ENCODE peak calls at places on chromosomes 16 and 17, in six cellular contexts. One of them, this sample, is unnamed.

GRCh38 chr17:19705771-19706770 is 10.3 kb downstream of the SLC47A2 start:
- DNase-seq in GM23338: no peak
- DNase-seq in mesendoderm: no peak
- DNase-seq in neuronal stem cell: no peak
- DNase-seq in skeletal muscle cell: no peak
- DNase-seq in NCI-H1694 treated with DMSO at 0.1 percent for 48 hours: peak
- DNase-seq in this sample: no peak

GRCh38 chr17:40290629-40291296 is 3.1 kb downstream of the CDC6 start:
- DNase-seq in GM23338: peak
- DNase-seq in mesendoderm: peak
- DNase-seq in neuronal stem cell: no peak
- DNase-seq in skeletal muscle cell: peak
- DNase-seq in NCI-H1694 treated with DMSO at 0.1 percent for 48 hours: peak
- DNase-seq in this sample: peak

GRCh38 chr16:11575223-11575589 is 11.5 kb downstream of the LITAF start:
- DNase-seq in GM23338: no peak
- DNase-seq in mesendoderm: no peak
- DNase-seq in neuronal stem cell: no peak
- DNase-seq in skeletal muscle cell: no peak
- DNase-seq in NCI-H1694 treated with DMSO at 0.1 percent for 48 hours: no peak
- DNase-seq in this sample: no peak

GRCh38 chr16:81655474-81656162 is 123.5 kb upstream of the PLCG2 start:
- DNase-seq in GM23338: no peak
- DNase-seq in mesendoderm: no peak
- DNase-seq in neuronal stem cell: no peak
- DNase-seq in skeletal muscle cell: no peak
- DNase-seq in NCI-H1694 treated with DMSO at 0.1 percent for 48 hours: no peak
- DNase-seq in this sample: no peak

GRCh38 chr17:82545071-82545462 is 25.5 kb downstream of the FOXK2 start:
- DNase-seq in GM23338: no peak
- DNase-seq in mesendoderm: no peak
- DNase-seq in neuronal stem cell: no peak
- DNase-seq in skeletal muscle cell: no peak
- DNase-seq in NCI-H1694 treated with DMSO at 0.1 percent for 48 hours: no peak
- DNase-seq in this sample: no peak

GRCh38 chr17:36920032-36921000 is 17.0 kb upstream of the LHX1 start:
- DNase-seq in GM23338: no peak
- DNase-seq in mesendoderm: peak
- DNase-seq in neuronal stem cell: no peak
- DNase-seq in skeletal muscle cell: no peak
- DNase-seq in NCI-H1694 treated with DMSO at 0.1 percent for 48 hours: no peak
- DNase-seq in this sample: no peak

GRCh38 chr17:37405955-37406634 is 541 bp downstream of the ACACA start:
- DNase-seq in GM23338: no peak
- DNase-seq in mesendoderm: peak
- DNase-seq in neuronal stem cell: no peak
- DNase-seq in skeletal muscle cell: no peak
- DNase-seq in NCI-H1694 treated with DMSO at 0.1 percent for 48 hours: peak
- DNase-seq in this sample: no peak

GRCh38 chr17:7932483-7932891 is 481 bp downstream of the CNTROB start:
- DNase-seq in GM23338: peak
- DNase-seq in mesendoderm: peak
- DNase-seq in neuronal stem cell: no peak
- DNase-seq in skeletal muscle cell: no peak
- DNase-seq in NCI-H1694 treated with DMSO at 0.1 percent for 48 hours: peak
- DNase-seq in this sample: peak

GRCh38 chr16:48244080-48244862 is at the start of gene LONP2:
- DNase-seq in GM23338: peak
- DNase-seq in mesendoderm: peak
- DNase-seq in neuronal stem cell: peak
- DNase-seq in skeletal muscle cell: peak
- DNase-seq in NCI-H1694 treated with DMSO at 0.1 percent for 48 hours: peak
- DNase-seq in this sample: peak

GRCh38 chr16:10754941-10755340 is 11.3 kb downstream of the NUBP1 start:
- DNase-seq in GM23338: no peak
- DNase-seq in mesendoderm: no peak
- DNase-seq in neuronal stem cell: no peak
- DNase-seq in skeletal muscle cell: no peak
- DNase-seq in NCI-H1694 treated with DMSO at 0.1 percent for 48 hours: no peak
- DNase-seq in this sample: peak

GRCh38 chr16:19555938-19556778 is 655 bp downstream of the VPS35L start:
- DNase-seq in GM23338: peak
- DNase-seq in mesendoderm: peak
- DNase-seq in neuronal stem cell: peak
- DNase-seq in skeletal muscle cell: no peak
- DNase-seq in NCI-H1694 treated with DMSO at 0.1 percent for 48 hours: no peak
- DNase-seq in this sample: peak

GRCh38 chr16:87653234-87653633 is 50.9 kb downstream of the JPH3 start:
- DNase-seq in GM23338: peak
- DNase-seq in mesendoderm: peak
- DNase-seq in neuronal stem cell: no peak
- DNase-seq in skeletal muscle cell: no peak
- DNase-seq in NCI-H1694 treated with DMSO at 0.1 percent for 48 hours: no peak
- DNase-seq in this sample: peak

GRCh38 chr16:71288890-71289731 is at the start of gene CMTR2:
- DNase-seq in GM23338: peak
- DNase-seq in mesendoderm: peak
- DNase-seq in neuronal stem cell: peak
- DNase-seq in skeletal muscle cell: peak
- DNase-seq in NCI-H1694 treated with DMSO at 0.1 percent for 48 hours: peak
- DNase-seq in this sample: peak

GRCh38 chr17:81037026-81037782 is 2.3 kb downstream of the BAIAP2 start:
- DNase-seq in GM23338: no peak
- DNase-seq in mesendoderm: no peak
- DNase-seq in neuronal stem cell: no peak
- DNase-seq in skeletal muscle cell: no peak
- DNase-seq in NCI-H1694 treated with DMSO at 0.1 percent for 48 hours: no peak
- DNase-seq in this sample: no peak

GRCh38 chr16:16175296-16175695 is 48.0 kb downstream of the ABCC6 start:
- DNase-seq in GM23338: no peak
- DNase-seq in mesendoderm: no peak
- DNase-seq in neuronal stem cell: no peak
- DNase-seq in skeletal muscle cell: no peak
- DNase-seq in NCI-H1694 treated with DMSO at 0.1 percent for 48 hours: no peak
- DNase-seq in this sample: no peak

GRCh38 chr17:249236-249993 is 68.0 kb upstream of the DOC2B start:
- DNase-seq in GM23338: no peak
- DNase-seq in mesendoderm: no peak
- DNase-seq in neuronal stem cell: no peak
- DNase-seq in skeletal muscle cell: no peak
- DNase-seq in NCI-H1694 treated with DMSO at 0.1 percent for 48 hours: no peak
- DNase-seq in this sample: no peak

GRCh38 chr17:65287040-65287439 is 149.9 kb downstream of the RGS9 start:
- DNase-seq in GM23338: no peak
- DNase-seq in mesendoderm: peak
- DNase-seq in neuronal stem cell: no peak
- DNase-seq in skeletal muscle cell: peak
- DNase-seq in NCI-H1694 treated with DMSO at 0.1 percent for 48 hours: no peak
- DNase-seq in this sample: no peak

GRCh38 chr17:7613769-7614421 is 802 bp downstream of the FXR2 start:
- DNase-seq in GM23338: peak
- DNase-seq in mesendoderm: peak
- DNase-seq in neuronal stem cell: peak
- DNase-seq in skeletal muscle cell: no peak
- DNase-seq in NCI-H1694 treated with DMSO at 0.1 percent for 48 hours: no peak
- DNase-seq in this sample: peak

GRCh38 chr17:14336418-14336817 is 35.5 kb downstream of the HS3ST3B1 start:
- DNase-seq in GM23338: no peak
- DNase-seq in mesendoderm: no peak
- DNase-seq in neuronal stem cell: no peak
- DNase-seq in skeletal muscle cell: no peak
- DNase-seq in NCI-H1694 treated with DMSO at 0.1 percent for 48 hours: no peak
- DNase-seq in this sample: no peak

GRCh38 chr16:23469814-23470213 is 16.8 kb upstream of the COG7 start:
- DNase-seq in GM23338: no peak
- DNase-seq in mesendoderm: peak
- DNase-seq in neuronal stem cell: no peak
- DNase-seq in skeletal muscle cell: no peak
- DNase-seq in NCI-H1694 treated with DMSO at 0.1 percent for 48 hours: no peak
- DNase-seq in this sample: no peak

GRCh38 chr16:73887895-73888294 is 408.7 kb upstream of the PSMD7 start:
- DNase-seq in GM23338: peak
- DNase-seq in mesendoderm: no peak
- DNase-seq in neuronal stem cell: no peak
- DNase-seq in skeletal muscle cell: no peak
- DNase-seq in NCI-H1694 treated with DMSO at 0.1 percent for 48 hours: no peak
- DNase-seq in this sample: no peak

GRCh38 chr16:17474037-17474436 is 3.3 kb upstream of the XYLT1 start:
- DNase-seq in GM23338: no peak
- DNase-seq in mesendoderm: peak
- DNase-seq in neuronal stem cell: no peak
- DNase-seq in skeletal muscle cell: no peak
- DNase-seq in NCI-H1694 treated with DMSO at 0.1 percent for 48 hours: no peak
- DNase-seq in this sample: no peak

GRCh38 chr16:1218061-1218929 is 6.8 kb downstream of the TPSG1 start:
- DNase-seq in GM23338: no peak
- DNase-seq in mesendoderm: no peak
- DNase-seq in neuronal stem cell: no peak
- DNase-seq in skeletal muscle cell: no peak
- DNase-seq in NCI-H1694 treated with DMSO at 0.1 percent for 48 hours: no peak
- DNase-seq in this sample: no peak

GRCh38 chr16:72203401-72203800 is 31.4 kb upstream of the PMFBP1 start:
- DNase-seq in GM23338: no peak
- DNase-seq in mesendoderm: no peak
- DNase-seq in neuronal stem cell: no peak
- DNase-seq in skeletal muscle cell: no peak
- DNase-seq in NCI-H1694 treated with DMSO at 0.1 percent for 48 hours: no peak
- DNase-seq in this sample: no peak

GRCh38 chr16:87843678-87844373 is 25.5 kb downstream of the SLC7A5 start:
- DNase-seq in GM23338: no peak
- DNase-seq in mesendoderm: no peak
- DNase-seq in neuronal stem cell: no peak
- DNase-seq in skeletal muscle cell: no peak
- DNase-seq in NCI-H1694 treated with DMSO at 0.1 percent for 48 hours: no peak
- DNase-seq in this sample: no peak

GRCh38 chr16:77850637-77851330 is 62.4 kb downstream of the VAT1L start:
- DNase-seq in GM23338: no peak
- DNase-seq in mesendoderm: no peak
- DNase-seq in neuronal stem cell: no peak
- DNase-seq in skeletal muscle cell: no peak
- DNase-seq in NCI-H1694 treated with DMSO at 0.1 percent for 48 hours: no peak
- DNase-seq in this sample: no peak

GRCh38 chr16:31869511-31870201 is 4.0 kb upstream of the ZNF267 start:
- DNase-seq in GM23338: peak
- DNase-seq in mesendoderm: peak
- DNase-seq in neuronal stem cell: no peak
- DNase-seq in skeletal muscle cell: peak
- DNase-seq in NCI-H1694 treated with DMSO at 0.1 percent for 48 hours: no peak
- DNase-seq in this sample: peak

GRCh38 chr16:25372716-25373115 is 115.1 kb upstream of the ZKSCAN2 start:
- DNase-seq in GM23338: peak
- DNase-seq in mesendoderm: peak
- DNase-seq in neuronal stem cell: no peak
- DNase-seq in skeletal muscle cell: no peak
- DNase-seq in NCI-H1694 treated with DMSO at 0.1 percent for 48 hours: no peak
- DNase-seq in this sample: peak

GRCh38 chr17:39675390-39676082 is 7.3 kb downstream of the PNMT start:
- DNase-seq in GM23338: no peak
- DNase-seq in mesendoderm: no peak
- DNase-seq in neuronal stem cell: no peak
- DNase-seq in skeletal muscle cell: no peak
- DNase-seq in NCI-H1694 treated with DMSO at 0.1 percent for 48 hours: no peak
- DNase-seq in this sample: no peak